ENCODE peak calls at places on chromosomes 4 and X, in five cellular contexts. B is mesendoderm, I is OCI-LY7, P is mammary epithelial cell, T is GM23248. D is an unnamed sample. For H3K79me2, the result is how much of the 10 kb centered on the place peaks cover.

GRCh38 chrX:7996414-7996813 is 69.2 kb upstream of the PNPLA4 start:
- DNase-seq in B (peak), T (peak), P (peak), I (peak), D (peak)

GRCh38 chr4:173680278-173680677 is 150.2 kb upstream of the HAND2 start:
- DNase-seq in T (no peak), B (no peak), I (no peak), P (no peak), D (no peak)

GRCh38 chr4:1577818-1578217 is 106.3 kb downstream of the FAM53A start:
- DNase-seq in P (no peak), T (no peak), B (no peak), I (no peak), D (no peak)

GRCh38 chr4:100778431-100778830 is 260.6 kb upstream of the EMCN start:
- DNase-seq in I (no peak), P (no peak), T (no peak), B (no peak), D (no peak)

GRCh38 chr4:87819281-87819919 is 13.4 kb upstream of the MEPE start:
- DNase-seq in P (peak), B (peak), T (peak), I (no peak), D (peak)

GRCh38 chr4:79294064-79294463 is 31.8 kb downstream of the NAA11 start:
- DNase-seq in P (no peak), T (peak), B (peak), I (no peak), D (peak)

GRCh38 chr4:86331362-86331761 is 28.5 kb downstream of the MAPK10 start:
- DNase-seq in P (no peak), T (no peak), B (no peak), I (no peak), D (no peak)

GRCh38 chr4:11073621-11074051 is 355.1 kb downstream of the HS3ST1 start:
- DNase-seq in P (no peak), T (peak), I (no peak), B (peak), D (peak)

GRCh38 chr4:87032884-87033533 is 98.2 kb downstream of the AFF1 start:
- DNase-seq in I (no peak), P (peak), B (no peak), T (peak), D (peak)

GRCh38 chrX:46165411-46165810 is 379.8 kb downstream of the ZNF674 start:
- DNase-seq in T (peak), P (peak), I (no peak), B (peak), D (peak)

GRCh38 chrX:110213183-110213582 is 104.7 kb downstream of the AMMECR1 start:
- DNase-seq in I (no peak), P (no peak), B (no peak), T (no peak), D (no peak)

GRCh38 chr4:10113362-10114047 is 3.1 kb downstream of the WDR1 start:
- DNase-seq in P (no peak), T (no peak), I (no peak), B (no peak), D (no peak)

GRCh38 chr4:27702710-27703431 is 842.2 kb downstream of the STIM2 start:
- DNase-seq in T (peak), I (peak), P (peak), B (peak), D (no peak)

GRCh38 chrX:20382518-20383291 is 116.0 kb upstream of the RPS6KA3 start:
- DNase-seq in T (peak), I (no peak), B (no peak), P (peak), D (no peak)

GRCh38 chr4:6502747-6503465 is 30.5 kb upstream of the PPP2R2C start:
- DNase-seq in T (no peak), P (no peak), I (no peak), B (no peak), D (no peak)

GRCh38 chr4:5361968-5362367 is 310.7 kb downstream of the STK32B start:
- DNase-seq in T (peak), I (peak), P (peak), B (peak), D (peak)

GRCh38 chrX:136189222-136189621 is 41.9 kb downstream of the FHL1 start:
- DNase-seq in T (no peak), B (no peak), I (no peak), P (no peak), D (no peak)

GRCh38 chrX:41178201-41178600 is 93.0 kb downstream of the USP9X start:
- DNase-seq in B (no peak), I (no peak), P (peak), T (no peak), D (no peak)

GRCh38 chr4:2095236-2096072 is 36.3 kb downstream of the NAT8L start:
- DNase-seq in T (no peak), P (no peak), I (no peak), B (no peak), D (peak)

GRCh38 chr4:121740796-121741409 is 24.1 kb downstream of the SMIM43 start:
- DNase-seq in P (no peak), T (no peak), I (no peak), B (peak), D (no peak)

GRCh38 chr4:40721730-40722171 is 28.0 kb upstream of the NSUN7 start:
- DNase-seq in I (no peak), T (peak), P (no peak), B (no peak), D (peak)

GRCh38 chr4:161249779-161250440 is 913.9 kb downstream of the FSTL5 start:
- DNase-seq in B (no peak), P (no peak), T (no peak), I (no peak), D (no peak)

GRCh38 chrX:11419102-11419501 is 125.9 kb downstream of the AMELX start:
- DNase-seq in I (no peak), T (no peak), P (no peak), B (no peak), D (no peak)

GRCh38 chr4:3432381-3432790 is 9.4 kb upstream of the HGFAC start:
- DNase-seq in B (no peak), I (no peak), T (no peak), P (no peak), D (no peak)

GRCh38 chrX:122055450-122055849 is 1008.0 kb downstream of the GLUD2 start:
- DNase-seq in I (no peak), P (no peak), B (no peak), T (no peak), D (no peak)

GRCh38 chr4:108270466-108271450 is 102.0 kb upstream of the LEF1 start:
- DNase-seq in I (no peak), P (peak), B (no peak), T (peak), D (peak)

GRCh38 chr4:101954351-101954750 is 163.8 kb downstream of the BANK1 start:
- DNase-seq in P (no peak), T (peak), B (no peak), I (no peak), D (peak)

GRCh38 chr4:143482753-143483362 is 30.6 kb upstream of the SMARCA5 start:
- DNase-seq in T (peak), P (peak), I (peak), B (peak), D (peak)

GRCh38 chrX:41875142-41875541 is 48.2 kb downstream of the CASK start:
- DNase-seq in B (no peak), I (no peak), P (no peak), T (peak), D (peak)

GRCh38 chr4:32226201-32226600 is 1506.0 kb downstream of the PCDH7 start:
- DNase-seq in T (no peak), B (no peak), P (peak), I (no peak), D (peak)

GRCh38 chrX:74195605-74196004 is 108.4 kb upstream of the ZCCHC13 start:
- DNase-seq in P (no peak), T (no peak), I (no peak), B (no peak), D (no peak)

DNA sequence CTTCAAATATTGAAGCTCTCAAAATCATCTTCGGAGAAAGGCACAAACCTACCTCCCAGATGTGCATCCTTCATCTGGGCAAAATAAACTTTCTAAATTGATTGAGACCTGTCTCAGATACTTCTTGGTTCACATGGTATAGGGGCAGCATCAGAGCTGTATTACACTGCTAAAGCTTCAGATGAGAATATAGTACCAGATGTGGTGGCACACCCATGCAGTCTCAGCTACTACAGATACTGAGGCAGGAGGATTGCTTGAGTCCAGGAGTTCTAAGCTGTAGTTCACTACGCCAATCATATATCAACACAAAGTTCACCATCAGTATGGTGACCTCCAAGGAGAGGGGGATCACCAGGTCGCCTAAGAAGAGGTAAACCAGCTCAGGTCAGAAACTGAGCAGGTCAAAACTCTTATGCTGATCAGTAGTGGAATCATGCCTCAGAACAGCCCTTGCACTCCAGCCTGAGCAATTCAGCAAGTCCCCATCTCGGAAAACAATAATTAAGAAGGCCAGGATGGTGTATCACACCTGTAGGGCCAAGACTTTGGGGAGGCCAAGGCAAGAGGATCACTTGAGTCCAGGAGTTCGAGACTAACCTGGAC is 22.0 kb downstream of the ELF2 start:
- DNase-seq in I (no peak), B (no peak), P (no peak), T (no peak), D (no peak)
- H3K79me2 ChIP-seq in I (under half), B (under half), P (under half), T (half or more), D (under half)

GRCh38 chr4:169985881-169986280 is 40.3 kb downstream of the MFAP3L start:
- DNase-seq in I (no peak), P (no peak), T (no peak), B (no peak), D (no peak)
- H3K4me2 ChIP-seq in I (no peak), P (no peak), T (no peak), B (no peak), D (no peak)

DNA sequence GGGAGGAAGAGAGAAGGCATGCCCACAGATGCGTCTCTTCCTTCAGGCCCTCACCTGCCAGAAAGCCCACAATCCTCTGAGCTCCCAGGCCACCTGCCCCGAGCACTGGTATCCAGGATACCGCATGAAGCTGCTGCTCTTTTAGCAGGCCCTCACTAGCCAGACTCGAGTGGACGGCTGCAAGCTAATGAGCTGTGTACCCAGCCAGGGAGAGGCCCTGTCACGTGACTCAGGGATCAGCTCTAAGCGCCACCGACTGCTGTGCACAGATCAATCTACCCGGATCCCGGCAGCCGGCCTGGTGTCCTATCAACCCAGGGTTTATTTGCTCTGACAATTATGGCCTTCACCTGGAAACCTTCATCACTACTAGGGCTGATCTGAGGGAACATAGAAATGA is 39.0 kb downstream of the BCOR start:
- DNase-seq in B (no peak), I (no peak), T (no peak), P (no peak), D (no peak)
- H3K79me2 ChIP-seq in B (under half), I (under half), T (under half), P (under half), D (under half)

GRCh38 chrX:24876782-24877315 is 138.9 kb downstream of the ARX start:
- DNase-seq in P (no peak), T (no peak), I (no peak), B (no peak), D (no peak)
- H3K4me2 ChIP-seq in P (no peak), T (no peak), I (no peak), B (no peak), D (no peak)

GRCh38 chr4:8368998-8369397 is 71.5 kb downstream of the ACOX3 start:
- DNase-seq in T (no peak), P (no peak), B (no peak), I (no peak), D (no peak)

GRCh38 chr4:8370106-8370787 is 70.3 kb downstream of the ACOX3 start:
- DNase-seq in P (no peak), I (no peak), B (no peak), T (no peak), D (no peak)

GRCh38 chr4:8370835-8371234 is 69.7 kb downstream of the ACOX3 start:
- DNase-seq in B (peak), P (no peak), T (no peak), I (no peak), D (no peak)

GRCh38 chr4:8368061-8368481 is 72.5 kb downstream of the ACOX3 start:
- DNase-seq in T (no peak), P (no peak), I (no peak), B (no peak), D (no peak)

DNA sequence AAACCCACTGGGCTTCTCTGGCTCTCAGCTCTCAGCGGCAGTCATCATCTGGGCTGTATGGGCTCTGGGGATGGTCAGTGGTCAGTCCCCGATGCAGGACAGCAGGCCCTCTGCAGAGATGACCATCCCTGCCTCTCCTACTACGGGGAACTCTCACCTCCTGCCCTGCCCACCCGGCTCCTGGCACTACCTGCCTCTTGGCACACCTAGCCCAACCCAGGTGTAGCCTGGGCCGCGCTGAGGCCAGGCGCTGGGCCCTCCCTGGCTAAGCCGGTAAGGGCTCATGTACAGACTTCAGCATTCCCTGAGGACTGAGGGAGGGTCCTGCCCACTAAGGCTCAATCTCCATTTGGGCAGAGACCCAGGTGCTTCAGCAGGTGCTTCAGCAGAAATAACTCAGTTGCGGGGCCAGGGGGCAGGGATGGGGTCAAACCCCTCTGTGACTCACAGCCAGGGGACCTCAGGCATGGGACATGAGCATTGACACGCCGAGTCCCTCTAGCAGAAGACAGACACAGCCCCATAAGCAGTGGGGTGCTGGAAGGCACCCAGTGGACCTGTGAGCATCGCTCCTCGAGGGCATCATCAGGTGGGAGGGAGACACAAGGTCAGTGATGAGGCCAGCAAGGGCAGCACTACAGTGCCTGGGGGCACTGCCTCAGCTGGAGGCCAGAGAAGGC is 71.0 kb downstream of the ACOX3 start:
- DNase-seq in B (no peak), T (no peak), P (no peak), I (no peak), D (no peak)
- H3K79me2 ChIP-seq in B (under half), T (under half), P (under half), I (under half), D (under half)

GRCh38 chrX:43641691-43642090 is 14.4 kb upstream of the MAOA start:
- DNase-seq in I (no peak), B (no peak), P (no peak), T (no peak), D (no peak)

GRCh38 chrX:43643201-43643600 is 12.9 kb upstream of the MAOA start:
- DNase-seq in T (peak), I (no peak), P (peak), B (no peak), D (no peak)

GRCh38 chrX:43646800-43647199 is 9.3 kb upstream of the MAOA start:
- DNase-seq in I (no peak), P (no peak), T (no peak), B (no peak), D (no peak)

GRCh38 chrX:43643662-43644061 is 12.4 kb upstream of the MAOA start:
- DNase-seq in I (no peak), T (no peak), B (peak), P (peak), D (no peak)

GRCh38 chrX:43644124-43644701 is 11.9 kb upstream of the MAOA start:
- DNase-seq in B (no peak), I (no peak), T (peak), P (peak), D (peak)
- H3K4me2 ChIP-seq in B (no peak), I (no peak), T (no peak), P (peak), D (peak)

GRCh38 chr4:70687821-70688794 is at the start of gene UTP3:
- DNase-seq in I (peak), P (peak), B (peak), T (peak), D (peak)

DNA sequence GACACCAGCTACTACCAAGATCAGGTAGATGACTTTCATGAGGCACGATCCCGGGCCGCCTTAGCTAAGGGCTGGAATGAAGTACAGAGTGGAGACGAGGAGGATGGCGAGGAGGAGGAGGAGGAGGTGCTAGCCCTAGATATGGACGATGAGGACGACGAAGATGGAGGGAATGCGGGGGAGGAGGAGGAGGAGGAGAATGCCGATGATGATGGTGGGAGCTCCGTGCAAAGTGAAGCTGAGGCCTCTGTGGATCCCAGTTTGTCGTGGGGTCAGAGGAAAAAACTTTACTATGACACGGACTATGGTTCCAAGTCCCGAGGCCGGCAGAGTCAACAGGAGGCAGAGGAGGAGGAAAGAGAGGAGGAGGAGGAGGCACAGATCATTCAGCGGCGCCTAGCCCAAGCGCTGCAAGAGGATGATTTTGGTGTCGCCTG is 481 bp downstream of the UTP3 start:
- DNase-seq in B (peak), I (no peak), P (no peak), T (peak), D (no peak)
- H3K79me2 ChIP-seq in B (under half), I (half or more), P (under half), T (half or more), D (under half)